ENCODE peak calls at places on chromosomes 5 and 9, in four cellular contexts. S is fibroblast of lung, Q is IMR-90, H is mesendoderm. Z is an unnamed sample.

GRCh38 chr5:54457094-54457531 is 1.6 kb downstream of the HSPB3 start:
- DNase-seq in S (peak), Q (peak), H (peak), Z (peak)

GRCh38 chr5:127863610-127864395 is 160.6 kb downstream of the CCDC192 start:
- DNase-seq in S (no peak), Q (peak), H (no peak), Z (no peak)

GRCh38 chr5:140322751-140323731 is 20.1 kb upstream of the PFDN1 start:
- DNase-seq in S (peak), Q (peak), H (peak), Z (peak)

GRCh38 chr5:143362828-143363227 is 40.7 kb downstream of the NR3C1 start:
- DNase-seq in S (no peak), Q (no peak), H (no peak), Z (no peak)

GRCh38 chr5:10126900-10127299 is 122.8 kb downstream of the ATPSCKMT start:
- DNase-seq in S (no peak), Q (no peak), H (no peak), Z (no peak)

GRCh38 chr5:93635991-93636390 is 53.0 kb downstream of the NR2F1 start:
- DNase-seq in S (no peak), Q (no peak), H (no peak), Z (no peak)

GRCh38 chr9:133347515-133347984 is 381 bp downstream of the MED22 start:
- DNase-seq in S (no peak), Q (no peak), H (peak), Z (peak)

GRCh38 chr5:21391506-21391905 is 1403.5 kb upstream of the CDH18 start:
- DNase-seq in S (no peak), Q (peak), H (no peak), Z (peak)

GRCh38 chr5:9269024-9269423 is 276.9 kb downstream of the SEMA5A start:
- DNase-seq in S (no peak), Q (no peak), H (peak), Z (no peak)

GRCh38 chr9:117224676-117225075 is 190.2 kb downstream of the ASTN2 start:
- DNase-seq in S (no peak), Q (no peak), H (peak), Z (peak)

GRCh38 chr9:31820426-31820825 is 564.0 kb upstream of the ACO1 start:
- DNase-seq in S (no peak), Q (no peak), H (no peak), Z (no peak)

GRCh38 chr5:171857537-171857936 is 71.9 kb downstream of the SMIM23 start:
- DNase-seq in S (peak), Q (no peak), H (peak), Z (peak)

GRCh38 chr5:1793301-1793740 is 6.3 kb downstream of the MRPL36 start:
- DNase-seq in S (no peak), Q (peak), H (no peak), Z (no peak)

GRCh38 chr5:54764102-54764501 is 221.3 kb downstream of the ESM1 start:
- DNase-seq in S (no peak), Q (no peak), H (no peak), Z (no peak)

GRCh38 chr5:169201597-169201996 is 99.3 kb downstream of the SLIT3 start:
- DNase-seq in S (no peak), Q (no peak), H (no peak), Z (no peak)

GRCh38 chr5:134494780-134495179 is 30.7 kb upstream of the JADE2 start:
- DNase-seq in S (no peak), Q (no peak), H (no peak), Z (no peak)

GRCh38 chr5:111480346-111480745 is 32.0 kb downstream of the STARD4 start:
- DNase-seq in S (no peak), Q (no peak), H (no peak), Z (no peak)

GRCh38 chr9:36163049-36163839 is 5.9 kb upstream of the CCIN start:
- DNase-seq in S (peak), Q (peak), H (peak), Z (peak)

GRCh38 chr9:13932472-13933267 is 381.3 kb downstream of the NFIB start:
- DNase-seq in S (no peak), Q (no peak), H (no peak), Z (no peak)

GRCh38 chr5:1880377-1881272 is 2.1 kb downstream of the IRX4 start:
- DNase-seq in S (no peak), Q (no peak), H (no peak), Z (peak)

GRCh38 chr9:91131433-91131839 is 230.3 kb downstream of the AUH start:
- DNase-seq in S (peak), Q (peak), H (no peak), Z (no peak)

GRCh38 chr5:154669402-154669801 is 85.8 kb upstream of the LARP1 start:
- DNase-seq in S (no peak), Q (no peak), H (no peak), Z (no peak)

GRCh38 chr9:29691758-29692407 is 2118.6 kb upstream of the C9orf72 start:
- DNase-seq in S (peak), Q (no peak), H (peak), Z (peak)

GRCh38 chr5:179907570-179908324 is at the start of gene TBC1D9B:
- DNase-seq in S (peak), Q (peak), H (peak), Z (peak)

GRCh38 chr5:154296525-154297159 is 106.1 kb downstream of the GALNT10 start:
- DNase-seq in S (no peak), Q (no peak), H (no peak), Z (no peak)

GRCh38 chr9:133878402-133878801 is 113.7 kb downstream of the VAV2 start:
- DNase-seq in S (no peak), Q (no peak), H (no peak), Z (no peak)

GRCh38 chr9:24245988-24246387 is 299.7 kb downstream of the IZUMO3 start:
- DNase-seq in S (peak), Q (peak), H (peak), Z (peak)

GRCh38 chr9:14198544-14199510 is 115.1 kb downstream of the NFIB start:
- DNase-seq in S (peak), Q (no peak), H (no peak), Z (peak)

GRCh38 chr5:40497573-40497972 is 182.1 kb upstream of the PTGER4 start:
- DNase-seq in S (no peak), Q (peak), H (peak), Z (peak)

GRCh38 chr9:19464764-19465570 is 56.2 kb downstream of the ACER2 start:
- DNase-seq in S (peak), Q (peak), H (peak), Z (peak)
- H3K27ac ChIP-seq in S (no peak), Q (no peak), H (no peak), Z (no peak)

GRCh38 chr9:33040792-33041458 is 15.9 kb downstream of the DNAJA1 start:
- DNase-seq in S (peak), Q (no peak), H (no peak), Z (no peak)
- H3K4me2 ChIP-seq in S (no peak), Q (no peak), H (no peak), Z (no peak)

DNA sequence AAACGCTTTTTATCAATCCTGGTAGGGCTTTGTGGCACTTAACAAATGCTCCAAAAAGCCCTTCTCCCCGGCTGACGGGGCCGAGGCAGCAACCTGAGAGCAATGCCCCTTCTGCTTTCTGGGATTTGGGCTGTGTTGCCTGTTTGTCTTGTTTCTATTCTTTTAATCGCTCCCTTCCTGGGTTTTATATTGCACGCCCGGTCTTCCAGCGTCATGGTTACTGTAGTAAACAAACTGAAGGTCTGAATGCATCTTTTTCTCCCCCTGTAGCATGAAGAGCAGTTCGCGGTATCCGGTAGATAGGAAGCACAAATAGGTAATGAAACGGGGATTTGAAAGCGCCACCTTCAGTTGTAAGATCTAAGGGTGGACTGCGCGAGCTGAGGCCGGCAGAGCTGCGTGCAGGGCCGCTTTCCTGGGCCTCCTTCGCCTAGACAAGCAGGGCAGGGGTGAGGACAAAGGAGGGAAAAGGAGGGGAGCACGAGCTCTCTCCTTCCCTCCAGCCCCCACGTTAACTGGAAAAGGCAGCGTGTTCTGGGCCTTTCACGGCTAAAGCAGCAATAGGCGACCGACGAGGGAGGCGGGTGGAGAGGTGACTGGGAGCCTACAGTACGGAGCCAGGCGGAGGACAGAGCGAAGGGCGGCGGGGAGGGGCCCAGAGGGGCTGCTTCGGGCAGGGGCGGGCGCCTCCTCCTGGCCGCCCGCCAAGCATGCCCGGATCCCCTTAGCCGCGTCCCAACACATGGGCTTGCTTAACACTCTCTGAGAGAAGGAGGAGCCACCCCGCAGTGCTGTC is 49.3 kb upstream of the ZNF366 start:
- DNase-seq in S (peak), Q (peak), H (peak), Z (peak)
- H3K27ac ChIP-seq in S (peak), Q (peak), H (no peak), Z (peak)

DNA sequence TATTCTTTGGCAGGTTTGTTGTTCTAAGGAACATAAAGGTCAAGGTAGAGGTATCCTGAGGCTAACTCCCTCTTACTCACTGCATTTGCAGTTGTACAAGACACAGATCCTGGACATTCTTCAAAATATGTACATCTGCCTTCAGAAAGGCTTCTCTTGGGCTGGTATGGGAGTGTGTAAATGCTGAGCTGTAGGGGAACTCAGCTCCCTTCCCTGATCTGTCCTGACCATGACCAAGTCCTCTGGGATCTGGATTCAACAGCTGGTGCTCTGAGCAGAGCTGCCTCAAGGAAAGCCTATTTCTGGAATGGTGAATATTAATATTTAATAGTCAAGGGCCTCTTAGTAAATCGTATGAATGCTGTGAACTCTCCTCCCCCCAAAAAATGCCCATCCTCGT is 117.4 kb downstream of the PRKACG start:
- DNase-seq in S (no peak), Q (no peak), H (no peak), Z (no peak)
- H3K4me2 ChIP-seq in S (no peak), Q (no peak), H (no peak), Z (no peak)

DNA sequence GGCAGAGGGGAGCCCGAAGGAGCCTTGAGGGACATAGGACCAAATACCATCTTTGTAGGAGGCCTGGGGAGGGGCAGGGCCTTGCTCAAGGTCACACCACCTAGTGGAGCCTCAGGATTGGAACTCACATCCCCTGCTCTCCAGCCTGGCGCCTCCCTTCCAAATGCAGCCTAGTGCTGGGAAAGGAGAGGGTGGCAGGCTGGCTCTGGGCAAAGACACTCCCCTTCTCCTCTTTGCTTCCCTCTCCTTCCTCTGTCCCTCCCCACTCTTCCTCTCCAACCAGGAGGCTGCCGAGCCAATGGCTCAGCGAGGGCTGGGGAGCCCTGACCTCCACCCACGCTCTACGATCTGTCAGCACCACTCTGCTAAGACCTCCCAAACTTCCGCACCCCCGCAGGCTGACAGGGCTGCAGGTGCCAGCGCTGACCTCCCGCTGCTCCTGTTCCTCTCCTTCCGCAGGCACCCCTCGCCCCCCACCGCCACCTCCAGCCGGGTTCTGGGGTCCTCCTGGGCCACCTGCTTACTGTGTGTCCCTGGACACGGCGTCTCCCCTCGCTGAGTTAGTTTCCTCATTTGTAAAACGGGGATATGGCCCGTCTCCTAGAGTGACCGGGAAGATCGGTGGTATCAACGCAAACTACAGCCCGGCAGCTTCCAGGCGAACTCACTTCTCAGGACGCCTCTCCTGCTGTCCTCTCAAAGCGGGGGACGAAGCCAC is 52.9 kb downstream of the C9orf50 start:
- DNase-seq in S (peak), Q (peak), H (peak), Z (peak)
- H3K27ac ChIP-seq in S (peak), Q (peak), H (peak), Z (no peak)

GRCh38 chr9:135340726-135341475 is 138.7 kb upstream of the PPP1R26 start:
- DNase-seq in S (no peak), Q (no peak), H (no peak), Z (no peak)
- H3K4me2 ChIP-seq in S (no peak), Q (no peak), H (no peak), Z (peak)

DNA sequence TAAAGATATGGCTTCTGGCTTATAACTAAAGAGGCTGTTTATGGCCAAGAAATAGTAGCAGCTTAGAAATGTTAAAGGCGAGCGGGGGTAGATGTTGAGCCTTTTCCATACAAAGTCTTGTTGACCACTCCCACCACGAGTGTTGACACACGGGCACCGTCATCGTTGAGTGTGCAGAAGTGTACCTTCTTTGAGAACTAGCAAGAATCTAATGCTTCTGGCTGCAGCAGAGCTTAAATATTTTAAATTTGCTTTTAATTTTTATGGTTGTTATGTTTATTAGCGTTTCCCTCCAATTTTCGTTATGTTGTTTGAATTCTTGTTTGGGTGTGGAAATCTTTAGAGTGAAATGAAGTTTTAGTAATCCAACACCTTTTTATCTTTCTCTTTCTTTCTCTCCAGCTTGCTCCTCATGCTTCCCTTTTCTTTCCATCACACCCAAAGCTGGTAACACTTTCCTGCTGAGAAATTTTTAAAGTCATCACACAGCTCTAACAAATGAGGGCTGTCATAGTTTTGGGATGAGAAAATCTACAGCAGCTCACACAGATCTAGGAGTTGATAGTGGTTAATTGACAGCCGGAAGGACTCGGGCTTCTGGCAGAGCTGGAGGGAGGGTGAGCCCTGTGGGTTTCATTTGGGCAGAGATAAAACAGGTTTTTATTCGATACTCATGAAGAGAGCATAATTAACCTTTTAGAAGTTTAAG is 120.1 kb upstream of the ZNF608 start:
- DNase-seq in S (no peak), Q (no peak), H (peak), Z (no peak)
- H3K27ac ChIP-seq in S (no peak), Q (no peak), H (no peak), Z (no peak)

GRCh38 chr5:15433709-15434108 is 66.3 kb upstream of the FBXL7 start:
- DNase-seq in S (no peak), Q (no peak), H (no peak), Z (no peak)

GRCh38 chr5:15431923-15432322 is 68.1 kb upstream of the FBXL7 start:
- DNase-seq in S (no peak), Q (no peak), H (no peak), Z (no peak)
- H3K4me2 ChIP-seq in S (no peak), Q (no peak), H (no peak), Z (no peak)

GRCh38 chr9:10015755-10016154 is 597.0 kb downstream of the PTPRD start:
- DNase-seq in S (no peak), Q (no peak), H (no peak), Z (no peak)
- H3K27ac ChIP-seq in S (no peak), Q (no peak), H (no peak), Z (no peak)

GRCh38 chr5:162323471-162323870 is 255.9 kb downstream of the GABRG2 start:
- DNase-seq in S (no peak), Q (no peak), H (peak), Z (no peak)
- H3K4me2 ChIP-seq in S (no peak), Q (no peak), H (no peak), Z (no peak)